ENCODE peak calls at places on chromosomes 6 and 20, in five cellular contexts. K, Q, P, G and Z are unnamed samples.

GRCh38 chr6:154457881-154458284 is 52.6 kb downstream of the CNKSR3 start:
- DNase-seq in G (no peak), K (no peak), P (no peak), Q (no peak), Z (no peak)

GRCh38 chr6:27672113-27672799 is 199.4 kb upstream of the ZNF184 start:
- DNase-seq in Q (peak), K (no peak), P (no peak), G (peak), Z (no peak)

GRCh38 chr20:61523145-61523544 is 271.1 kb downstream of the CDH4 start:
- DNase-seq in P (no peak), G (no peak), K (no peak), Q (no peak), Z (no peak)

GRCh38 chr6:105151644-105152043 is 28.2 kb downstream of the POPDC3 start:
- DNase-seq in P (peak), K (no peak), G (no peak), Q (no peak), Z (no peak)

GRCh38 chr20:37501940-37502339 is 19.1 kb upstream of the NNAT start:
- DNase-seq in P (no peak), G (no peak), K (no peak), Q (no peak), Z (no peak)

GRCh38 chr20:13995841-13996240 is 525 bp downstream of the MACROD2 start:
- DNase-seq in Q (no peak), P (no peak), K (no peak), G (no peak), Z (no peak)

GRCh38 chr6:14943116-14943515 is 302.8 kb upstream of the JARID2 start:
- DNase-seq in K (no peak), G (no peak), P (no peak), Q (no peak), Z (no peak)

GRCh38 chr6:14144678-14145113 is 27.1 kb downstream of the CD83 start:
- DNase-seq in Q (peak), K (peak), P (peak), G (peak), Z (peak)

GRCh38 chr6:64217721-64218603 is 582.4 kb downstream of the PHF3 start:
- DNase-seq in K (no peak), G (no peak), P (peak), Q (no peak), Z (no peak)

DNA sequence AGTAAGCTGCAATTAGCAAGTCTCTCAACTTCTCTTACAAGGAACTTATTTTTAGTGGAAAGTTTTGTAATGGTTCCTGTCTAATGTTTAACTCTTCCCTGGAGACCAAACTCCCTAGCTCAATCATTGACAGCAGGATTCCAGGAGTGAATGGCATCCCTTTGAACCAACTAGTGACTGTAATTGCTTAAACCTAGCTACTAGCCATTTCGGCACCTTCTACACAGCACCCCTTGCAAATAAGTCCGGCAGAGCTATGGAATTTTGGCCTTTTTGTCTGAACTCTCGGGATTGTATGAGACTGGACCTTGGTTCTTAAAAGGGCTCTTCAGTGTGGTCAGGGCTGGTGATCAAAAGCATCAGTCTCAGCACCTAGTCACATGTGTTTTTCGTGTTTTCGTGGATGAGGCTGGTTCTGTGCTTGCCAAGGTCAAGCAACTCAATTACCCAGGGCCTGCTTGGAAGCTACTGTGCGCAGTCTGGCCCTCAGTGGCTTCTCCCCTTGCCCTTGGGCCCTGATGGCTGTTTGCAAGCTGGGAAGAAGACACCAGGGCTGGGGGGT is 135.3 kb upstream of the NEDD9 start:
- DNase-seq in Q (no peak), G (no peak), P (no peak), K (no peak), Z (no peak)
- TF ChIP-seq POLR2A in Q (no peak), G (no peak), P (no peak), K (no peak), Z (no peak)

DNA sequence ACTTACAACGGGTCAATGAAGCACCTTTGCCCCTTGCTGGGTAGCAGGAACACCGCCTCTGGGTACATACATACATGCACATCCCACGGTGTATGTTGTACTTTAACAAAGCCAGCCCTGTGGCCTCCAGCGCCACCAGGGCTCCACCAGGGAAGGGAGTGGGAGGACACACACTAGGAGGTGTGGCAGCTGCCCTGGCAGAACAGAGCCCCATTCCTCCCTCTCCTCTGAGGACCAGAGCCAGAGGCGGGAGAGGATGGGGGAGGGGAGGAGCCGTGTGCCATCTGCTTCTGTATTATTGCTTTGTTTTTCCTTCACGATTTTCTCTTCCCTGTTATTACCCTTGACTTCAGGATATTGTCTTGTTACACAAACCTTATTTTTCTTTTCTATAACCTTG is 105.8 kb upstream of the TRAF3IP2 start:
- DNase-seq in P (no peak), G (no peak), Q (no peak), K (no peak), Z (no peak)
- TF ChIP-seq POLR2AphosphoS5 in P (no peak), G (no peak), Q (no peak), K (no peak), Z (no peak)

GRCh38 chr20:22821826-22822225 is 213.3 kb upstream of the SSTR4 start:
- DNase-seq in P (no peak), K (no peak), Q (no peak), G (no peak), Z (no peak)

GRCh38 chr20:22819784-22820183 is 215.3 kb upstream of the SSTR4 start:
- DNase-seq in G (peak), Q (no peak), P (no peak), K (no peak), Z (no peak)

GRCh38 chr20:22816016-22816415 is 219.1 kb upstream of the SSTR4 start:
- DNase-seq in P (no peak), Q (no peak), K (no peak), G (no peak), Z (no peak)

GRCh38 chr20:22821081-22821480 is 214.0 kb upstream of the SSTR4 start:
- DNase-seq in Q (no peak), P (no peak), K (no peak), G (no peak), Z (no peak)

DNA sequence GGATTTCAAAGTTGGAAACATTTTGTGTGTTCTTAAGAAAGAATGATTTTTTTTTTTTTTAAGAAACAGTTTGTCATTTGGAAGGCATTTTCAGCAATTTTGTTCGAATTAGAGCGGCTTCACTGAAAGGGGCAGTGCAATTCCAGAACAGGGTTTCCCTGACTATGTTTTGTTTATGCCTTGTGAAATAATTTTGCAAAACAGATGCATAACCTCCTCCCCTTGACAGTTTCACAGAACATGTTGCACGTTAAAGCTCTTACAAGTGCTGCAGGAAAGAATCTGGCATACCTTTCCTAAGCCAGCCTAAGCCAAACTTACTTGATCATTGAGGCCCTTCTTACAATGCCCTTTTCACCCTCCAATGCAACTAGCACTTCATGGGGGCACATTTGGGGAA is 216.0 kb upstream of the SSTR4 start:
- DNase-seq in G (no peak), P (no peak), Q (no peak), K (no peak), Z (no peak)
- TF ChIP-seq TAF1 in G (no peak), P (no peak), Q (no peak), K (no peak), Z (no peak)

DNA sequence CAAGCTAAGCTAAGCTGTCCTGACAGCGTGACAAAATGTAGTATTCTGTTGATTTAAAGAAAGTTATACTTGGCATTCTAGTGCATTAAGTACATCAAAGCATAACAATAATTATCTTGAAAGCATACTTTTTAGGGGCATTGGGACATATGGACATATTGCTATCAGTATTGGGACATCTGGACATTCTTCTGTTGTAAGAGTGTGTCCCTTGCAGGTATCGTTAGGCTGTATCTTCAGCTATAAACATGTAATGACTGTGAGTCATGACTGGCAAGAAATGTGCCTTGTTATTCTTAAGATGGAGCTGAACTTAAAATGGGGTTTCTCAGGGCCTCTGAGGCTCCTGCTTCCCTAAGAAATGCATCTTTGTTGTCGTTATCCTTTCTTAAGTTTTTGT is 74.3 kb downstream of the ADGB start:
- DNase-seq in K (no peak), P (no peak), Q (no peak), G (no peak), Z (no peak)
- TF ChIP-seq POLR2A in K (no peak), P (no peak), Q (no peak), G (no peak), Z (no peak)

DNA sequence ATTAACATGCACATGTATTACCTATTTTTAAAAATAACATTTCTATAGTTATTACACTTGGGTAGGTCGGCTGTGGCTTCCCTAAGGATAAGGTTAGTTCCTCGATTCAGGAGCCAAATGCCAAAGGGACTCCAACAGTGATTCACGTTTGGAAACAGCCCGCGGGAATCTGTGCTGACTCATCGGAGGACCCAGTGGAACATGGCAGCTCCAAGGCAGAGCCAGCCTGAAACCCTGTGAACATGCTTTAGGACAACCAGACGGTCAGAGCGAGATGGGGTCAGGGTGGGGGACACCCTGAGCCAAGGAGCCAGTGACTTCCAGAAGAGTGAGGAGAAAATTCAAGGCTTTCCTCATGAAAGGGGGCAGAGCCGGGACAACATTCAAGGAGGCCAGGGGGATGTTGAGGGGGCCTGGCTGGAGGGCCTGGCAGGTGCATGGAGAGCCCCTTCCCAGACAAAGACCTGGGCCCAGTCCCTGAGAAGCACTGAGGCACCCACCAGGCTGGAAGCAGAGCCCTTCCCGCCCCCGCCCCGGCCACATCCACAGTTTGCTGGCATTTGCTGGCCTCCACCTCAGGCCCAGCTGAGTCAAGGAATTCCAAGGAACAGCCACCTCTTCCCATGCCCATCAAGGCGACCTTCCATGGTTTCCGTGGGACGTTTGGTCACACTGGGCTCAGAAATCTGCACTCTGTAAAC is 133.2 kb downstream of the SNX5 start:
- DNase-seq in G (no peak), K (no peak), P (no peak), Q (no peak), Z (no peak)
- TF ChIP-seq POLR2AphosphoS5 in G (no peak), K (no peak), P (no peak), Q (no peak), Z (no peak)

GRCh38 chr20:63177785-63178444 is 38.0 kb downstream of the YTHDF1 start:
- DNase-seq in Q (no peak), K (no peak), P (no peak), G (no peak), Z (no peak)

GRCh38 chr20:63178445-63178818 is 37.5 kb downstream of the YTHDF1 start:
- DNase-seq in K (no peak), G (no peak), P (no peak), Q (no peak), Z (no peak)

GRCh38 chr20:63176035-63176434 is 39.9 kb downstream of the YTHDF1 start:
- DNase-seq in K (no peak), G (no peak), Q (no peak), P (no peak), Z (no peak)

GRCh38 chr20:63176448-63177133 is 39.3 kb downstream of the YTHDF1 start:
- DNase-seq in Q (no peak), P (no peak), K (no peak), G (no peak), Z (no peak)

GRCh38 chr20:63177134-63177784 is 38.7 kb downstream of the YTHDF1 start:
- DNase-seq in K (no peak), G (no peak), Q (no peak), P (no peak), Z (no peak)
- TF ChIP-seq TAF1 in K (no peak), G (no peak), Q (no peak), P (no peak), Z (no peak)

GRCh38 chr6:37176268-37177082 is 6.5 kb downstream of the PIM1 start:
- DNase-seq in G (no peak), P (no peak), Q (no peak), K (no peak), Z (no peak)
- TF ChIP-seq POLR2A in G (peak), P (peak), Q (no peak), K (no peak), Z (no peak)

GRCh38 chr6:75524322-75524972 is 30.8 kb upstream of the FILIP1 start:
- DNase-seq in P (no peak), G (no peak), K (no peak), Q (no peak), Z (no peak)
- TF ChIP-seq POLR2AphosphoS5 in P (no peak), G (no peak), K (no peak), Q (no peak), Z (no peak)

GRCh38 chr6:168678588-168678987 is 237.6 kb downstream of the SMOC2 start:
- DNase-seq in Q (no peak), K (no peak), G (no peak), P (no peak), Z (no peak)

GRCh38 chr6:168678177-168678576 is 237.2 kb downstream of the SMOC2 start:
- DNase-seq in P (no peak), K (no peak), G (no peak), Q (no peak), Z (no peak)

GRCh38 chr6:168675375-168675774 is 234.4 kb downstream of the SMOC2 start:
- DNase-seq in G (no peak), K (no peak), Q (no peak), P (no peak), Z (no peak)

GRCh38 chr6:168675933-168676551 is 235.1 kb downstream of the SMOC2 start:
- DNase-seq in K (no peak), P (no peak), Q (no peak), G (no peak), Z (no peak)

GRCh38 chr6:168676552-168677317 is 235.8 kb downstream of the SMOC2 start:
- DNase-seq in Q (no peak), P (no peak), K (no peak), G (no peak), Z (no peak)
- TF ChIP-seq TAF1 in Q (no peak), P (no peak), K (no peak), G (no peak), Z (no peak)